ENCODE peak calls at places on chromosomes 16 and 17, in five cellular contexts. One of them, this sample, is unnamed.

GRCh38 chr17:38605852-38606645 is at the start of gene SRCIN1:
- DNase-seq in suprapubic skin: no peak
- DNase-seq in esophagus muscularis mucosa: no peak
- DNase-seq in ovary: peak
- DNase-seq in upper lobe of left lung: peak
- DNase-seq in this sample: peak

GRCh38 chr16:49546059-49546458 is 172.5 kb downstream of the C16orf78 start:
- DNase-seq in suprapubic skin: no peak
- DNase-seq in esophagus muscularis mucosa: no peak
- DNase-seq in ovary: no peak
- DNase-seq in upper lobe of left lung: no peak
- DNase-seq in this sample: no peak

GRCh38 chr16:73616186-73616585 is 568.3 kb upstream of the ZFHX3 start:
- DNase-seq in suprapubic skin: no peak
- DNase-seq in esophagus muscularis mucosa: no peak
- DNase-seq in ovary: no peak
- DNase-seq in upper lobe of left lung: no peak
- DNase-seq in this sample: no peak

GRCh38 chr17:81552244-81553017 is at the start of gene FAAP100:
- DNase-seq in suprapubic skin: no peak
- DNase-seq in esophagus muscularis mucosa: no peak
- DNase-seq in ovary: peak
- DNase-seq in upper lobe of left lung: peak
- DNase-seq in this sample: peak

GRCh38 chr17:55818451-55819375 is 67.9 kb downstream of the PCTP start:
- DNase-seq in suprapubic skin: no peak
- DNase-seq in esophagus muscularis mucosa: no peak
- DNase-seq in ovary: no peak
- DNase-seq in upper lobe of left lung: no peak
- DNase-seq in this sample: no peak

GRCh38 chr16:81697886-81698635 is 81.0 kb upstream of the PLCG2 start:
- DNase-seq in suprapubic skin: peak
- DNase-seq in esophagus muscularis mucosa: no peak
- DNase-seq in ovary: no peak
- DNase-seq in upper lobe of left lung: no peak
- DNase-seq in this sample: no peak

GRCh38 chr16:4694664-4695451 is 1.5 kb downstream of the NUDT16L1 start:
- DNase-seq in suprapubic skin: no peak
- DNase-seq in esophagus muscularis mucosa: no peak
- DNase-seq in ovary: peak
- DNase-seq in upper lobe of left lung: no peak
- DNase-seq in this sample: peak

GRCh38 chr17:39194089-39194984 is 3.1 kb downstream of the CACNB1 start:
- DNase-seq in suprapubic skin: peak
- DNase-seq in esophagus muscularis mucosa: no peak
- DNase-seq in ovary: no peak
- DNase-seq in upper lobe of left lung: peak
- DNase-seq in this sample: peak

GRCh38 chr16:88373927-88374492 is 8.7 kb upstream of the ZNF469 start:
- DNase-seq in suprapubic skin: no peak
- DNase-seq in esophagus muscularis mucosa: no peak
- DNase-seq in ovary: peak
- DNase-seq in upper lobe of left lung: no peak
- DNase-seq in this sample: no peak

GRCh38 chr17:77848257-77848656 is 110.2 kb upstream of the TNRC6C start:
- DNase-seq in suprapubic skin: no peak
- DNase-seq in esophagus muscularis mucosa: no peak
- DNase-seq in ovary: no peak
- DNase-seq in upper lobe of left lung: no peak
- DNase-seq in this sample: no peak

GRCh38 chr17:78529871-78530670 is 47.1 kb downstream of the DNAH17 start:
- DNase-seq in suprapubic skin: no peak
- DNase-seq in esophagus muscularis mucosa: no peak
- DNase-seq in ovary: no peak
- DNase-seq in upper lobe of left lung: peak
- DNase-seq in this sample: no peak

GRCh38 chr16:88978608-88979346 is 1.8 kb upstream of the CBFA2T3 start:
- DNase-seq in suprapubic skin: no peak
- DNase-seq in esophagus muscularis mucosa: no peak
- DNase-seq in ovary: no peak
- DNase-seq in upper lobe of left lung: no peak
- DNase-seq in this sample: no peak

GRCh38 chr17:64540118-64540776 is 33.5 kb downstream of the CEP95 start:
- DNase-seq in suprapubic skin: no peak
- DNase-seq in esophagus muscularis mucosa: no peak
- DNase-seq in ovary: no peak
- DNase-seq in upper lobe of left lung: no peak
- DNase-seq in this sample: no peak

GRCh38 chr17:5485270-5486205 is at the start of gene DERL2:
- DNase-seq in suprapubic skin: no peak
- DNase-seq in esophagus muscularis mucosa: no peak
- DNase-seq in ovary: no peak
- DNase-seq in upper lobe of left lung: no peak
- DNase-seq in this sample: no peak

GRCh38 chr17:38584350-38584925 is 21.3 kb downstream of the SRCIN1 start:
- DNase-seq in suprapubic skin: no peak
- DNase-seq in esophagus muscularis mucosa: no peak
- DNase-seq in ovary: no peak
- DNase-seq in upper lobe of left lung: peak
- DNase-seq in this sample: peak

GRCh38 chr17:36777118-36777517 is 160.2 kb upstream of the LHX1 start:
- DNase-seq in suprapubic skin: no peak
- DNase-seq in esophagus muscularis mucosa: no peak
- DNase-seq in ovary: no peak
- DNase-seq in upper lobe of left lung: no peak
- DNase-seq in this sample: no peak

GRCh38 chr16:89107209-89107582 is 13.5 kb downstream of the ACSF3 start:
- DNase-seq in suprapubic skin: no peak
- DNase-seq in esophagus muscularis mucosa: no peak
- DNase-seq in ovary: no peak
- DNase-seq in upper lobe of left lung: no peak
- DNase-seq in this sample: no peak

GRCh38 chr17:48970224-48970623 is 1.8 kb upstream of the GIP start:
- DNase-seq in suprapubic skin: no peak
- DNase-seq in esophagus muscularis mucosa: no peak
- DNase-seq in ovary: no peak
- DNase-seq in upper lobe of left lung: no peak
- DNase-seq in this sample: peak

GRCh38 chr16:53131363-53132071 is 76.7 kb downstream of the CHD9 start:
- DNase-seq in suprapubic skin: peak
- DNase-seq in esophagus muscularis mucosa: no peak
- DNase-seq in ovary: peak
- DNase-seq in upper lobe of left lung: peak
- DNase-seq in this sample: peak

GRCh38 chr16:47956881-47957280 is 198.9 kb downstream of the ABCC12 start:
- DNase-seq in suprapubic skin: no peak
- DNase-seq in esophagus muscularis mucosa: no peak
- DNase-seq in ovary: no peak
- DNase-seq in upper lobe of left lung: no peak
- DNase-seq in this sample: no peak

GRCh38 chr16:83159049-83159448 is 532.3 kb downstream of the CDH13 start:
- DNase-seq in suprapubic skin: no peak
- DNase-seq in esophagus muscularis mucosa: no peak
- DNase-seq in ovary: no peak
- DNase-seq in upper lobe of left lung: no peak
- DNase-seq in this sample: no peak
- TF ChIP-seq EP300 in suprapubic skin: no peak
- TF ChIP-seq EP300 in esophagus muscularis mucosa: no peak
- TF ChIP-seq EP300 in ovary: no peak
- TF ChIP-seq EP300 in upper lobe of left lung: no peak
- TF ChIP-seq EP300 in this sample: no peak

DNA sequence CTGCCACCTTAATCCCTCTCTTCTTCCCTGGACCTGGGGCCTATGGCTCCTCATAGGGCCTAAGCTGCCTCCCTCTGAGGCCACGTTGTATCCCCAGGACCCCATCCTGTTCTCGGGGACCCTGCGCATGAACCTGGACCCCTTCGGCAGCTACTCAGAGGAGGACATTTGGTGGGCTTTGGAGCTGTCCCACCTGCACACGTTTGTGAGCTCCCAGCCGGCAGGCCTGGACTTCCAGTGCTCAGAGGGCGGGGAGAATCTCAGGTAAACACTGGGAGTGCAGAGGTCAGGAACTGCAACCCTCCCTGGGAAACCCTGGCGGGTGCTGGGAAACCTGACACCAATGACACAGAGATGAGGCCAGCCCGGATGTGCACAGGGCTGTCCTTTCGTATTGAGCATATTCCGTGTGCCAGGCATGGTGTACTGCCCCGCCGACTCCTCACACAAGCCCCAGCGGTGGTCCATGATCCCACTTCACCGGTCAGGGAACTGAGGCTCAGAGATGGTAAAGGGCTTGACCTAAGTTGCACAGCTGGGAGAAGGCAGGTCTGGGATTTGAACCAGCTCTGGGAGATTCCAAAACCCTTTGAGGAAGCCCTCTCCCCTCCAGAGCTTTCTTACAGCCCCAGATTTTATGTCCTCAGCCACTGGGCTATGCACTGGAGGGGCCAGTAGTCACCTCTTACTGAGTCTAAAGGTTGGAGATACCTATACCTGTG is 22.9 kb downstream of the ANKRD40 start:
- DNase-seq in suprapubic skin: no peak
- DNase-seq in esophagus muscularis mucosa: no peak
- DNase-seq in ovary: no peak
- DNase-seq in upper lobe of left lung: no peak
- DNase-seq in this sample: peak
- TF ChIP-seq EP300 in suprapubic skin: no peak
- TF ChIP-seq EP300 in esophagus muscularis mucosa: no peak
- TF ChIP-seq EP300 in ovary: no peak
- TF ChIP-seq EP300 in upper lobe of left lung: no peak
- TF ChIP-seq EP300 in this sample: no peak

DNA sequence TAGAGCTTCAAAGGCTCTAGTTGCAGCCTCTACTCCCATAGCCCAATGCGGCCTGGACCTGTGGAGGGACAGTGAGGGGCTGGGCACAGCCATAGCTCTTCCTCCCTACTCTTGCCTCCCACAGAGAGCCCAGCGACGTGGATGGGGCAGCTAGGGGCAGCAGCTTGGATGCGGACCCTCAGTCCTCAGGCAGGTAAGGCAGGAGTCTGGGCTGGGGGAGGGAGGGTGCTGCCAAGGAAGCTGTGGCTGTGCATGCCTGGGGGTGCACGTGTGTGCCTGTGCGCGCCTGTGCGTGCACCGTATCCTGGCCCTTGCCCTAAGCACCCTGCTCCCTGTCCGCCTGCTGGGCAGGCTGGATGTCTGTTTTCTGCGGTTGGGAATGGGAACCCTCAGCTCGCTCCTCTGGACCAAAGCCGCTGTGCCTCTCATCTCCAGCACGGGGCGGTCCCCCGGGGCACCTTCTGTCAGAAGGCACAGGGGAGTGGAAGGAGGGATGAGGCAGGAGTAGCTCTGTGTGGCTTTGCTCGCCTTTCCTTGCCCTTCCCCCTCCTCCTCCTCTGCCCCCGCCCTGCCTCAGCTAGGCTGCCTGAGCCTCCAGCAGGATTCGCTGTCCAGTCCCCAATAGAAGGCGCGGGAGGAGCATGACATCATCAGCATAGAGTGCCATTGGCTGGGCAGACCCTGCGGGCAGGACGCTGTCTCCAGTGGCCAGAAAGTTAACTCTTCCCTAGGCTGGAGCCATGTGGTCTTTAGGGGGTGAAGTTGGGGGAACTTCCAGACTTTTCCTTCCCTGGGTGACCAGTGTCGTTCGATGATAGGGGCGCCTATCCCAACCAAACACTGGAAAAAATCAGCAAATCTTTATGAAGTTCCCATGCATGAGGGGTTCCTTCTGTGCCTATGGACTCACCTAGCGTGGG is 797 bp downstream of the PRCD start:
- DNase-seq in suprapubic skin: peak
- DNase-seq in esophagus muscularis mucosa: peak
- DNase-seq in ovary: peak
- DNase-seq in upper lobe of left lung: peak
- DNase-seq in this sample: peak
- TF ChIP-seq EP300 in suprapubic skin: no peak
- TF ChIP-seq EP300 in esophagus muscularis mucosa: no peak
- TF ChIP-seq EP300 in ovary: no peak
- TF ChIP-seq EP300 in upper lobe of left lung: no peak
- TF ChIP-seq EP300 in this sample: no peak

GRCh38 chr16:70687172-70687531 is 1.3 kb upstream of the MTSS2 start:
- DNase-seq in suprapubic skin: no peak
- DNase-seq in esophagus muscularis mucosa: no peak
- DNase-seq in ovary: peak
- DNase-seq in upper lobe of left lung: no peak
- DNase-seq in this sample: no peak

GRCh38 chr16:70685938-70686375 is at the start of gene MTSS2:
- DNase-seq in suprapubic skin: peak
- DNase-seq in esophagus muscularis mucosa: no peak
- DNase-seq in ovary: peak
- DNase-seq in upper lobe of left lung: peak
- DNase-seq in this sample: peak

GRCh38 chr16:70685061-70685937 is 554 bp downstream of the MTSS2 start:
- DNase-seq in suprapubic skin: no peak
- DNase-seq in esophagus muscularis mucosa: no peak
- DNase-seq in ovary: peak
- DNase-seq in upper lobe of left lung: no peak
- DNase-seq in this sample: no peak

GRCh38 chr16:70687671-70688265 is 1.9 kb upstream of the MTSS2 start:
- DNase-seq in suprapubic skin: no peak
- DNase-seq in esophagus muscularis mucosa: no peak
- DNase-seq in ovary: peak
- DNase-seq in upper lobe of left lung: no peak
- DNase-seq in this sample: no peak

GRCh38 chr16:70686376-70687171 is 721 bp upstream of the MTSS2 start:
- DNase-seq in suprapubic skin: no peak
- DNase-seq in esophagus muscularis mucosa: no peak
- DNase-seq in ovary: peak
- DNase-seq in upper lobe of left lung: no peak
- DNase-seq in this sample: no peak
- TF ChIP-seq EP300 in suprapubic skin: no peak
- TF ChIP-seq EP300 in esophagus muscularis mucosa: no peak
- TF ChIP-seq EP300 in ovary: no peak
- TF ChIP-seq EP300 in upper lobe of left lung: no peak
- TF ChIP-seq EP300 in this sample: no peak

DNA sequence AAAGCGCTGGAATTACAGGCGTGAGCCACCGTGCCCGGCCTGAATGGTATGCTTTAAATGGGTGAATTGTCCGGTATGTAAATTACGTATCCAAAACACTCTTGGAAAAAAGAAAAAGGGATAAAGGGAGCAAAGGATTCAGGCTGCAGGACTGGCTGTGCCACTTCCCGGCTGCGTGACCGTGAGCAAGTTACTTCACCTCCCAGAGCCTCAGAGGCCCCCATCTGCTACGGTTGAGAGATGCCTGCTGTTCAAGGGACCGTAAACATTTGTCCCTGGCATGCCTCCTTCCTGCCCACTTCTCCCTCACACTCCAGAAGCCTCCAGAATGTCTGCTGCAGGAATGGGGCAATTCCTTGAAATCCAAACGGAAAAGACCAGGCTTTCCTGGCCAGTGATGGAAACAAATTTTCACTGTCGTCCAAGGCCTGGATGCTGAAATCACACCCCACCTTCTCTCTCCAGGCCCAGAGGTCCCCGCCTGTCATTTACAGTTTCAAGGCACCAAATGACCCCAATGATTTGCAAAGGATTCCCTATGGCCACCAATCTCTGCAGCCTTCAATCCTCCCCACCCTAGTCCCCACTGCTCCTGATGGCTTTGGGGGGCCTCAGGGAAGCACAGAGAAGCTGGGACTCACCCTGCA is 22.9 kb upstream of the LITAF start:
- DNase-seq in suprapubic skin: no peak
- DNase-seq in esophagus muscularis mucosa: no peak
- DNase-seq in ovary: no peak
- DNase-seq in upper lobe of left lung: no peak
- DNase-seq in this sample: no peak
- TF ChIP-seq EP300 in suprapubic skin: no peak
- TF ChIP-seq EP300 in esophagus muscularis mucosa: no peak
- TF ChIP-seq EP300 in ovary: no peak
- TF ChIP-seq EP300 in upper lobe of left lung: no peak
- TF ChIP-seq EP300 in this sample: no peak

GRCh38 chr16:57147381-57148191 is 38.3 kb downstream of the PSME3IP1 start:
- DNase-seq in suprapubic skin: no peak
- DNase-seq in esophagus muscularis mucosa: no peak
- DNase-seq in ovary: no peak
- DNase-seq in upper lobe of left lung: peak
- DNase-seq in this sample: peak
- TF ChIP-seq EP300 in suprapubic skin: no peak
- TF ChIP-seq EP300 in esophagus muscularis mucosa: no peak
- TF ChIP-seq EP300 in ovary: no peak
- TF ChIP-seq EP300 in upper lobe of left lung: no peak
- TF ChIP-seq EP300 in this sample: no peak